ENCODE peak calls at places on chromosomes 11 and 22, in ten cellular contexts. F is AG09309; E is amygdala; A is effector CD8-positive, alpha-beta T cell; X is pons; B is CD4-positive, alpha-beta T cell; H is HTR-8/SVneo; G is caudate nucleus; T is anterior cingulate cortex; Q is AG20443. Z is an unnamed sample.

GRCh38 chr11:8309862-8310261 is 46.2 kb upstream of the LMO1 start:
- DNase-seq in F (no peak), E (no peak), A (no peak), X (no peak), B (no peak), H (no peak), G (no peak), T (no peak), Q (no peak), Z (no peak)

GRCh38 chr11:86365566-86365965 is 9.1 kb upstream of the CCDC81 start:
- DNase-seq in F (no peak), E (no peak), A (no peak), X (no peak), B (no peak), H (no peak), G (no peak), T (no peak), Q (no peak), Z (no peak)

GRCh38 chr11:106276859-106277436 is 199.5 kb downstream of the AASDHPPT start:
- DNase-seq in F (no peak), E (no peak), A (no peak), X (no peak), B (no peak), H (peak), G (no peak), T (no peak), Q (no peak), Z (no peak)

GRCh38 chr11:46543564-46543963 is 50.3 kb downstream of the AMBRA1 start:
- DNase-seq in F (no peak), E (no peak), A (no peak), X (no peak), B (no peak), H (no peak), G (no peak), T (no peak), Q (no peak), Z (no peak)

GRCh38 chr11:97364047-97364446 is 974.2 kb downstream of the JRKL start:
- DNase-seq in F (no peak), E (no peak), A (no peak), X (no peak), B (no peak), H (peak), G (no peak), T (no peak), Q (no peak), Z (no peak)

GRCh38 chr22:20440637-20441591 is 3.3 kb upstream of the SCARF2 start:
- DNase-seq in F (no peak), E (no peak), A (no peak), X (no peak), B (no peak), H (no peak), G (no peak), T (no peak), Q (no peak), Z (no peak)

GRCh38 chr11:65427691-65428577 is 5.3 kb downstream of the NEAT1 start:
- DNase-seq in F (peak), E (no peak), A (no peak), X (peak), B (peak), H (no peak), G (no peak), T (peak), Q (no peak), Z (no peak)

GRCh38 chr11:2669926-2670469 is 29.8 kb downstream of the KCNQ1OT1 start:
- DNase-seq in F (no peak), E (no peak), A (no peak), X (no peak), B (no peak), H (no peak), G (no peak), T (no peak), Q (no peak), Z (no peak)

GRCh38 chr11:33804471-33804870 is 30.2 kb upstream of the FBXO3 start:
- DNase-seq in F (no peak), E (no peak), A (no peak), X (no peak), B (no peak), H (no peak), G (no peak), T (no peak), Q (no peak), Z (no peak)

GRCh38 chr11:61297741-61298140 is 2.6 kb upstream of the VWCE start:
- DNase-seq in F (peak), E (no peak), A (no peak), X (peak), B (no peak), H (peak), G (no peak), T (peak), Q (peak), Z (no peak)